ENCODE peak calls at places on chromosomes 4 and X, in four cellular contexts. E, H, S and G are unnamed samples.

GRCh38 chrX:11648705-11649519 is 16.8 kb downstream of the ARHGAP6 start:
- DNase-seq in E (no peak), H (no peak), S (no peak), G (no peak)

GRCh38 chr4:114180481-114180880 is 201.0 kb upstream of the ARSJ start:
- DNase-seq in E (peak), H (peak), S (peak), G (peak)

GRCh38 chr4:6463311-6464289 is 8.8 kb downstream of the PPP2R2C start:
- DNase-seq in E (no peak), H (no peak), S (no peak), G (no peak)

GRCh38 chr4:30208731-30209435 is 511.3 kb upstream of the PCDH7 start:
- DNase-seq in E (no peak), H (no peak), S (no peak), G (no peak)

GRCh38 chrX:31931225-31931624 is 859.4 kb upstream of the FTHL17 start:
- DNase-seq in E (no peak), H (no peak), S (no peak), G (peak)

GRCh38 chr4:149823770-149824221 is 8.2 kb upstream of the IQCM start:
- DNase-seq in E (peak), H (peak), S (no peak), G (no peak)

GRCh38 chrX:136065044-136065671 is 79.9 kb downstream of the SLC9A6 start:
- DNase-seq in E (peak), H (peak), S (no peak), G (no peak)

GRCh38 chr4:182929296-182929695 is 12.1 kb upstream of the DCTD start:
- DNase-seq in E (peak), H (peak), S (no peak), G (no peak)

GRCh38 chrX:65300104-65300809 is 234.3 kb downstream of the LAS1L start:
- DNase-seq in E (no peak), H (no peak), S (no peak), G (no peak)

GRCh38 chrX:39815621-39816020 is 282.1 kb downstream of the BCOR start:
- DNase-seq in E (no peak), H (no peak), S (no peak), G (no peak)

GRCh38 chr4:143095447-143095846 is 89.3 kb upstream of the USP38 start:
- DNase-seq in E (no peak), H (no peak), S (no peak), G (no peak)